ENCODE peak calls at places on chromosomes 1 and 21, in ten cellular contexts. B is fibroblast of lung, Y is stomach, U is fibroblast of mammary gland, F is heart left ventricle, X is glutamatergic neuron, C is MM.1S, N is H9, Z is fibroblast of villous mesenchyme, I is cardiac fibroblast. Q is an unnamed sample.

GRCh38 chr1:86621286-86621685 is 74.4 kb downstream of the CLCA4 start:
- DNase-seq in X (no peak), F (no peak), N (no peak), I (no peak), C (no peak), Z (no peak), U (no peak), B (no peak), Y (no peak), Q (peak)

GRCh38 chr1:149849246-149849946 is 50.0 kb upstream of the BOLA1 start:
- DNase-seq in C (peak), N (no peak), I (no peak), B (peak), U (no peak), Z (no peak), Y (no peak), F (no peak), X (no peak), Q (no peak)

GRCh38 chr1:9561429-9561828 is 22.2 kb downstream of the SLC25A33 start:
- DNase-seq in N (no peak), U (peak), I (peak), B (peak), C (no peak), X (no peak), Z (peak), Y (no peak), F (no peak), Q (peak)

GRCh38 chr1:165355221-165355976 is 1.1 kb downstream of the LMX1A start:
- DNase-seq in C (no peak), B (no peak), N (peak), F (no peak), Y (no peak), U (no peak), X (no peak), I (no peak), Z (no peak), Q (no peak)

GRCh38 chr1:50308883-50309282 is 114.4 kb downstream of the DMRTA2 start:
- DNase-seq in B (peak), X (no peak), C (peak), U (peak), I (peak), Z (peak), N (peak), Y (no peak), F (no peak), Q (peak)

GRCh38 chr1:67540733-67541125 is 110.5 kb upstream of the SERBP1 start:
- DNase-seq in C (no peak), I (peak), Y (no peak), U (no peak), B (no peak), N (no peak), F (no peak), Z (no peak), X (no peak), Q (no peak)

GRCh38 chr1:42450081-42450480 is 5.7 kb downstream of the ZMYND12 start:
- DNase-seq in Y (no peak), X (no peak), F (no peak), N (no peak), U (no peak), Z (no peak), C (no peak), B (no peak), I (no peak), Q (no peak)

GRCh38 chr1:166145496-166145895 is 21.3 kb downstream of the FAM78B start:
- DNase-seq in B (no peak), C (no peak), N (no peak), F (no peak), Y (no peak), Z (peak), X (no peak), U (peak), I (peak), Q (no peak)

GRCh38 chr1:205082431-205082830 is 1.8 kb downstream of the TMEM81 start:
- DNase-seq in X (no peak), N (no peak), B (no peak), U (no peak), I (no peak), F (no peak), Z (no peak), C (no peak), Y (no peak), Q (no peak)

DNA sequence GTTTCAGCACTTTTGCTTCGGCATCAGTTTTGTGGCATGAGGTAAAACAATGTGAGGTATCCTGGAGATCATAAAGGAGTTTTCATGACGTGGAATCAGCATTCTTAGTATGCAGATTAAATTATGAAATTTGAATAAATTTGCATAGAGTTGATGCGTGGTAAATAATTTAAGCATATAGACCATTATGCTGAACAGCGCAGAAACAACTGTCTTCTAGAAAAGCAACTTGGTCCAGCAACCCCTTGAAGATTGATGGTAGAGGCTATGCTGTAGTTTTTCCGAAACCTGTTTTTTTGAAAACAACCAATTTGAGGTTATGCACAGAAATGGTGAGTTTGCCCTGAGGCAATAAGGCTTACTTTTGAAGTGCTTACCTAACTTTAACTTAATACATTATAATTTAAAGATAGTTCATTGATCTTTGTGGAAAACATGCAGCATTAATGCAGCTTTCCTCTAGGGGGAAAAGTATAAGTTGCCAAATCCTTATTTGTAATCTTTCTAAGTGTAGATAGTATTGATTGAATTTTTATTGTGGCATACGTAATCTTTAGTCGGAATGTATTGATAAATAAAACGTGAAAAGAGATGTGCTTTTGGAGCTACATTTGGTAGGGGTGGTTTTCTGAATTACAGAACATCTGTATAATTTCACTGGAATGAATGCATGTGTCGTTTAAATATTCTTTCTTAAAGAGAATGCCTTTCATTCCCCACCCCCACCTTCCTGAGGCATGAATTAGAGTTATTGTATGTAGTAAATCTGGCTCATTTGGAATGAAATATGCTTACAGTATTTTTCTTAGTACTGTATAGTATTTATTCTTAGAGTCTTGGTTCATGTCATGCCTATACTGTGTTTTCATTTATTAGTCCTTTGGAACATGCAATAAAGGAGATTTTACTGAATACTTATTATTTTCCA is 3.8 kb downstream of the PRDM2 start:
- DNase-seq in F (no peak), X (no peak), U (no peak), B (no peak), Z (no peak), I (no peak), N (no peak), Y (no peak), C (no peak), Q (no peak)
- TF ChIP-seq CTCF in F (no peak), X (no peak), U (peak), B (peak), Z (no peak), I (peak), N (no peak), Y (no peak), C (no peak), Q (peak)

DNA sequence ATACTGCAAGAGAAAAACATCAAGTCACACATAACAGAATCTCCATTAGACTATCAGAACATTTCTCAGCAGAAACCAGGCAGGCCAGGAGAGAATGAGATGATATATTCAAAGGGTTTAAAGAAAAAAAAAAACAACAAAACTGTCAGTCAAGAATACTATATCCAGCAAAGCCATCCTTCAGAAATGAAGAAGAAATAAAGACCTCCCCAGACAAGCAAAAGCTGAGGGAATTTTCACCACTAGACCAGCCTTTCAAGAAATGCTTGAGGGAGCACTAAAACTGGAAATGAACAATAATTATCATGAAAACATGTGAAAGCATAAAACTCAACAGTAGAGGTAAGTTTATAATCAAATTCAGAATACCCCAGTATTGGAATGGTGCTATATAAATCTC is 47.2 kb downstream of the MCOLN2 start:
- DNase-seq in X (no peak), Y (no peak), B (no peak), F (no peak), N (no peak), I (no peak), U (no peak), Z (no peak), C (no peak), Q (no peak)
- TF ChIP-seq CTCF in X (no peak), Y (no peak), B (no peak), F (no peak), N (no peak), I (no peak), U (no peak), Z (no peak), C (no peak), Q (no peak)

GRCh38 chr21:37220433-37220980 is 46.6 kb downstream of the VPS26C start:
- DNase-seq in Z (peak), B (peak), F (no peak), I (peak), U (peak), X (no peak), Y (no peak), N (no peak), C (peak), Q (peak)
- TF ChIP-seq CTCF in Z (peak), B (peak), F (no peak), I (peak), U (peak), X (no peak), Y (no peak), N (no peak), C (no peak), Q (peak)

GRCh38 chr1:163170975-163171676 is 31.6 kb downstream of the RGS5 start:
- DNase-seq in I (peak), U (peak), F (no peak), N (no peak), B (peak), Z (no peak), Y (no peak), X (no peak), C (peak), Q (peak)
- TF ChIP-seq CTCF in I (peak), U (peak), F (peak), N (peak), B (peak), Z (peak), Y (no peak), X (peak), C (peak), Q (peak)

GRCh38 chr1:25487628-25488027 is 55.8 kb upstream of the LDLRAP1 start:
- DNase-seq in F (no peak), C (no peak), I (no peak), N (no peak), X (no peak), U (no peak), B (no peak), Z (no peak), Y (no peak), Q (no peak)
- TF ChIP-seq CTCF in F (peak), C (peak), I (peak), N (peak), X (peak), U (peak), B (peak), Z (peak), Y (peak), Q (peak)